ENCODE peak calls at places on chromosome 5, in four cellular contexts. B, J, P and M are unnamed samples.

GRCh38 chr5:119752921-119753886 is 123.8 kb downstream of the FAM170A start:
- DNase-seq in B (no peak), J (no peak), P (no peak), M (no peak)

GRCh38 chr5:34686762-34687268 is 30.7 kb downstream of the RAI14 start:
- DNase-seq in B (no peak), J (peak), P (peak), M (peak)

GRCh38 chr5:108258001-108258400 is 123.9 kb downstream of the FBXL17 start:
- DNase-seq in B (no peak), J (no peak), P (peak), M (no peak)

GRCh38 chr5:62938927-62939326 is 360.3 kb downstream of the LRRC70 start:
- DNase-seq in B (no peak), J (peak), P (peak), M (no peak)

GRCh38 chr5:115708819-115709477 is 83.1 kb upstream of the TMED7 start:
- DNase-seq in B (no peak), J (no peak), P (no peak), M (no peak)

GRCh38 chr5:172452398-172453205 is 1.7 kb downstream of the SH3PXD2B start:
- DNase-seq in B (peak), J (peak), P (peak), M (no peak)

GRCh38 chr5:90529939-90530677 is 724 bp upstream of the LYSMD3 start:
- DNase-seq in B (peak), J (peak), P (peak), M (peak)

GRCh38 chr5:81755320-81755719 is 4.4 kb upstream of the SSBP2 start:
- DNase-seq in B (peak), J (peak), P (peak), M (peak)

GRCh38 chr5:851553-851952 is 767 bp upstream of the ZDHHC11 start:
- DNase-seq in B (no peak), J (no peak), P (no peak), M (no peak)

GRCh38 chr5:124583469-124584350 is 162.7 kb downstream of the ZNF608 start:
- DNase-seq in B (peak), J (peak), P (peak), M (peak)

GRCh38 chr5:141805874-141806273 is 72.3 kb downstream of the PCDH1 start:
- DNase-seq in B (no peak), J (peak), P (peak), M (no peak)

GRCh38 chr5:169637085-169637855 is at the start of gene DOCK2:
- DNase-seq in B (no peak), J (no peak), P (no peak), M (no peak)

GRCh38 chr5:100667021-100667671 is 132.0 kb downstream of the FAM174A start:
- DNase-seq in B (no peak), J (peak), P (peak), M (no peak)

GRCh38 chr5:38953426-38953825 is 107.6 kb downstream of the OSMR start:
- DNase-seq in B (no peak), J (no peak), P (no peak), M (no peak)

GRCh38 chr5:137200906-137201305 is 298.2 kb downstream of the SPOCK1 start:
- DNase-seq in B (no peak), J (no peak), P (no peak), M (no peak)

GRCh38 chr5:148739524-148739923 is 85.2 kb upstream of the HTR4 start:
- DNase-seq in B (no peak), J (no peak), P (peak), M (no peak)

DNA sequence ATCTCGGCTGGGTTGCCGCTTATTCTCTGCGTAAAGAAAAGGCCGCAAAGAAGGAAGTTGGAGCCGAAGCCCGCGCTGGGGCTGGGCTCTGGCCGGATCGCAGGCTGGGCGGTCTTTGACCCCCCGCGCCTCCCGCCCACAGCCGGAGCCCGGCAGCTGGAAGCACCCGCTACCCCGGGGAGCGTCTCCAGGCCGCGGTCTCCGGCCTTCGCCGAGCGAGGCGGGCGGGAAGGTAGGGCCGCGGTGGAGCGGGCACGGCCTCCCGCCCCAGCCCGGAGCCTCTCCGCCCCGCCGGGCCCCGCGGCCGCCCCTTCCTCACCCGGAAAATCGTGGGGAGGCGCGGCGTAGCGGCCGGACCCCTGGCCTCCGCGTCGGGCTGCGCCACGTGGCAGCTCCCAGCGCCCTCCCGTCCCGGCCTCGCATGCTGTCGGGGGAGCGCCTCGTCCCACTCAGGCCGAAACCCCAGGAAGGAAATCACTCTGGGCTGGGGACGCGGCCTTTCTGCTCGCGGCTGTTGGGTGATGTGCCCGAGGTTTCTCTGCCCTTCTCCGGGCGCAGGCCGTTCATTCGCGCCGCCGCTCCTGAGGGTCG is 11.9 kb downstream of the FOXD1 start:
- DNase-seq in B (no peak), J (no peak), P (no peak), M (no peak)
- H3K4me3 ChIP-seq in B (no peak), J (no peak), P (no peak), M (peak)

GRCh38 chr5:3593771-3594513 is 1.7 kb upstream of the IRX1 start:
- DNase-seq in B (no peak), J (no peak), P (no peak), M (no peak)
- H3K4me3 ChIP-seq in B (no peak), J (no peak), P (no peak), M (no peak)

GRCh38 chr5:60489856-60490255 is 210.1 kb downstream of the DEPDC1B start:
- DNase-seq in B (no peak), J (no peak), P (no peak), M (no peak)
- H3K4me3 ChIP-seq in B (no peak), J (no peak), P (no peak), M (no peak)

DNA sequence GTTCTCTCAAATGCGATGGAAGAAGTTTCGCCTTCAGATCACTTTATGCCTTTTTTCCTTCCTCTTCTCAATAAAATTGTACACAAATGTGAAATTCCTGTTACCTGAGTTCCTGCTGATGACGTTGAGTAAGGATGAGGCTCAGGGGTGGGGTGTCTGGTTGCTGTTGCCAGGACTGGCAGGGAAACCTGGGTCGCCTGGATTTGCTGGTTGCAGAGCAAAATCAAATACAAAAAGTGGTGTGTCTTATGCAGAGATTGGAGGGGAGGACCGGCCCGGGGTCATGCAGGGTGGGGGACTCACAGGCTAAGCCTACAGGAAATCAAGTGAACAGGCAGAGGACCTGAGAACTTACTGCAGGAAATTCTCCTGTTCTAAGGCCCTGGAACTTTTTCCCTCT is 39.2 kb downstream of the ANXA2R start:
- DNase-seq in B (no peak), J (no peak), P (no peak), M (no peak)
- H3K4me3 ChIP-seq in B (no peak), J (no peak), P (no peak), M (no peak)

DNA sequence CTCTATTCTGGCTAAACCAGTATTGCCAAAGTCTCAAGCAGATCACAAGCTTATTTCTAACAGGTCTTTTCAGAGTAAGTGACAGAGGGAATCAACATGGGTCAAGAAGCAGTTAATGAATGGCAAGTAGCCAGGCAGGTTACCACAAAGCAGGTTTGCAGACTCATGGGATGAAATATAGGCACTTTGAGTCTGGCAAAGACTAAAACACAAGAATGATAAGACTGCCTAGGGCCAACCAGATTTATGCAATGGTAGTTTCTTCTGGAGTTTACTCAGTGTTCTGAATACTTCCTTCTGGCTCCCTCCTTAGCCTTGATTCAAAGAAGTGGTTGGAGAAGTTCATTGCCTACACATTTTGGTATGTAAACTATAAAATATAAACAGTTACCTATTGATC is 3.6 kb downstream of the HMGCS1 start:
- DNase-seq in B (no peak), J (no peak), P (no peak), M (no peak)
- H3K4me3 ChIP-seq in B (no peak), J (peak), P (no peak), M (no peak)

DNA sequence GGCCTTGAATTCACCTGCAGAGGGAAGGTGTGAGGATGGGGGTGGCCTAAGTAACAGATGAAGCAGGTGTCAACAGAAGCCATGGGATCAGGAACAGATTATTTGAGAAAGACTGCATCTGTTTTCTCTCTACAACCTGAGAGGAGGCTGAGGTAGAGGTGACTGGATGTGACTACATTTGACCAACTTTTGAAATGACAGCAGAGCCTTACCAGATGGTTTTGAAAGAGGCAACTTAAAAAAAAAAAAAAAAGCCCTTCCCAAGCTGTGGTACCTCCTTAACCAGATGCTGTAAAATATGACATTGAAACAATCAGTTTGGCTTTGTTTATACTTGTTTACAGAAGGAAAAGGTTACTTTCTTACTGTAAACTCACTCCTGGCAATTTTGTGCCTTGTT is 108.6 kb downstream of the TRIO start:
- DNase-seq in B (no peak), J (no peak), P (no peak), M (no peak)
- H3K4me3 ChIP-seq in B (no peak), J (no peak), P (no peak), M (no peak)

DNA sequence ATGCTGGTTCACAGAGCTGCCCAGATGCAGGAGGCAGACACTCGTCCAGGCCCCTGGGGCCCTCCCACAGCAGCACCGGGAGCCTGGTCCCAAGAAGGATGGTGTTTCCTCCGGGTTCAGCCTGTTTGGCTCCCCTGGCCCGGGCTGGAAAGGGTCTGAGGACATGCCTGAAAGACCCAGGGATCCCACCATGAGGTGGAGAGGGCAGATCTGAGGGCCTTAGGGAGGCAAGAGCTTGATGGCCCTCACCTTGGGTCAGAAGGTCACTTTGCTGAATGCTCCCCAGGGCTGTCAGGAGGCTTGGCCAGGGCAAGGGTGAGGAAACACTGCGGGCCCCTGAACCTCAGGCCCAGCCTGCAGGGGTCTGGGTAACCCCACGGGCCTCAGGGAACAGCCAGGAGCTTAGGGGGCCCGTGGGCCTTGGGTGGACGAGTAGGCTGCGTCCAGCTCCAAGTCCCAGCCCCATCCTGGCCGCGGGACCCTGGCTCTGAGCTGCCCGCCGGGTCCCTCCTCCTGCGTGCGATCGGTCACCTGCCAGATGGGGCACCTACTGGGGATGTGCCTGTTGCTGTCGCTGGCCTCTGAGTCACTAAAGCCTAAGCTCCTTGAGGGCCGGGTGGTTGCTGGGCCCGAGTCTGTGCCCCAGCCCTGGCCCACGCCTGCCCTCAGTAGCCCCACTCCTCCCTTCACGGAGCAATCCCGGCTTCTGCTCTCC is 106.2 kb downstream of the ZNF354C start:
- DNase-seq in B (no peak), J (no peak), P (no peak), M (no peak)
- H3K4me3 ChIP-seq in B (no peak), J (no peak), P (no peak), M (no peak)